ENCODE peak calls at places on chromosomes 6 and 20, in five cellular contexts. B is omental fat pad, M is B cell, A is epithelial cell of esophagus, F is A549. L is an unnamed sample.
A peak's percentile ranks its signal among the peaks of the same experiment; 100 is the strongest.

GRCh38 chr20:61053487-61054277 is 198.4 kb upstream of the CDH4 start:
- DNase-seq in B (no peak), M (no peak), A (no peak), F (no peak), L (no peak)

GRCh38 chr20:33681728-33682353 is 4.3 kb downstream of the E2F1 start:
- DNase-seq in B (no peak), M (no peak), A (no peak), F (no peak), L (no peak)

GRCh38 chr20:63331741-63332400 is 29.3 kb downstream of the CHRNA4 start:
- DNase-seq in B (no peak), M (no peak), A (no peak), F (no peak), L (no peak)

GRCh38 chr20:61640171-61640570 is 388.1 kb downstream of the CDH4 start:
- DNase-seq in B (no peak), M (no peak), A (no peak), F (no peak), L (no peak)

GRCh38 chr20:47747663-47748031 is 37.6 kb downstream of the SULF2 start:
- DNase-seq in B (no peak), M (no peak), A (no peak), F (no peak), L (no peak)

GRCh38 chr6:38155144-38155543 is 335.6 kb downstream of the ZFAND3 start:
- DNase-seq in B (no peak), M (no peak), A (no peak), F (no peak), L (no peak)

GRCh38 chr6:5619249-5619648 is 357.9 kb downstream of the FARS2 start:
- DNase-seq in B (no peak), M (peak; percentile 36), A (no peak), F (no peak), L (no peak)

GRCh38 chr6:55866110-55866509 is 9.3 kb downstream of the BMP5 start:
- DNase-seq in B (no peak), M (no peak), A (peak; percentile 82), F (no peak), L (no peak)

DNA sequence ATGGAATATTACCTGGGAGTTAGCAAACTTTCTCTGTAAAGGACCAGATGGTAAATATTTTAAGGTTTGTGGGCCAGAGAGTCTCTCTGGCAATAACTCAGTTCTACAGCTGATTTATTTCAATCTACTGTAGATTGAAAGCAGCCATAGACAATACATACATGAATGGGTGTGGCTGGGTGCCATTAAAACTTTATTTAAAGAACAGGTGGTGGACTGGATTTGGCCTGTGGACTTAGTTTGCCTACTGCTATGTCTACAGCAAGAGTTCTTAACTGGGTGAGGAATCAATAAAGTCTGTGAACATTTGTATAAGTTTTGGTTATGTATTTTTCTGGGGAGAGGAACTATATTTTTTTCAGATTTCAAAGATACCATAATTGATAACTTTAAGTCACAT is 55.1 kb downstream of the SLC22A2 start:
- DNase-seq in B (no peak), M (no peak), A (no peak), F (no peak), L (no peak)
- TF ChIP-seq CTCF in B (no peak), M (no peak), A (no peak), F (no peak), L (no peak)

GRCh38 chr6:64023693-64024092 is 388.1 kb downstream of the PHF3 start:
- DNase-seq in B (no peak), M (no peak), A (no peak), F (no peak), L (no peak)
- TF ChIP-seq CTCF in B (no peak), M (no peak), A (no peak), F (no peak), L (no peak)

GRCh38 chr6:159169193-159169555 is at the start of gene FNDC1:
- DNase-seq in B (peak; percentile 34), M (peak; percentile 88), A (no peak), F (peak; percentile 44), L (peak; percentile 69)

GRCh38 chr6:159169557-159170332 is 545 bp downstream of the FNDC1 start:
- DNase-seq in B (no peak), M (peak; percentile 38), A (peak; percentile 34), F (peak; percentile 25), L (peak; percentile 27)

GRCh38 chr6:159170333-159170672 is 1.1 kb downstream of the FNDC1 start:
- DNase-seq in B (no peak), M (no peak), A (no peak), F (no peak), L (no peak)

GRCh38 chr6:159170999-159171712 is 2.0 kb downstream of the FNDC1 start:
- DNase-seq in B (no peak), M (no peak), A (peak; percentile 27), F (no peak), L (no peak)

GRCh38 chr6:159168536-159169192 is 536 bp upstream of the FNDC1 start:
- DNase-seq in B (no peak), M (peak; percentile 47), A (no peak), F (peak; percentile 63), L (peak; percentile 39)
- TF ChIP-seq CTCF in B (no peak), M (no peak), A (no peak), F (no peak), L (peak; percentile 55)

GRCh38 chr6:83124553-83124952 is 57.1 kb downstream of the DOP1A start:
- DNase-seq in B (no peak), M (no peak), A (no peak), F (no peak), L (no peak)
- TF ChIP-seq CTCF in B (no peak), M (no peak), A (no peak), F (no peak), L (no peak)

GRCh38 chr6:33607784-33608161 is 13.3 kb upstream of the ITPR3 start:
- DNase-seq in B (no peak), M (peak; percentile 75), A (peak; percentile 53), F (peak; percentile 21), L (no peak)
- TF ChIP-seq CTCF in B (no peak), M (peak; percentile 74), A (peak; percentile 44), F (peak; percentile 34), L (peak; percentile 8)

GRCh38 chr6:10138917-10139316 is 276.0 kb downstream of the TFAP2A start:
- DNase-seq in B (no peak), M (no peak), A (peak; percentile 87), F (no peak), L (no peak)
- TF ChIP-seq CTCF in B (no peak), M (no peak), A (no peak), F (no peak), L (no peak)